ENCODE peak calls at places on chromosomes 1 and 21, in four cellular contexts. D is T-helper 2 cell, U is lung microvascular endothelial cell, T is fibroblast of mammary gland. I is an unnamed sample.
A peak's percentile ranks its signal among the peaks of the same experiment; 100 is the strongest.

GRCh38 chr1:104018922-104019674 is 269.4 kb downstream of the AMY1C start:
- DNase-seq in D (no peak), U (no peak), T (no peak), I (no peak)

GRCh38 chr1:9294910-9295636 is 2.4 kb downstream of the SPSB1 start:
- DNase-seq in D (peak; percentile 80), U (peak; percentile 75), T (peak; percentile 79), I (peak; percentile 51)

GRCh38 chr21:29775462-29775861 is 164.3 kb downstream of the GRIK1 start:
- DNase-seq in D (no peak), U (no peak), T (no peak), I (no peak)

GRCh38 chr1:19582318-19582717 is 61.8 kb upstream of the NBL1 start:
- DNase-seq in D (peak; percentile 59), U (peak; percentile 49), T (peak; percentile 37), I (peak; percentile 75)

GRCh38 chr1:182658055-182658454 is 26.3 kb downstream of the RGS8 start:
- DNase-seq in D (no peak), U (no peak), T (no peak), I (no peak)

GRCh38 chr1:226704169-226704921 is 34.7 kb downstream of the ITPKB start:
- DNase-seq in D (no peak), U (no peak), T (no peak), I (no peak)

GRCh38 chr1:163090321-163090945 is 21.3 kb downstream of the RGS4 start:
- DNase-seq in D (no peak), U (peak; percentile 65), T (peak; percentile 87), I (peak; percentile 40)

GRCh38 chr21:44900559-44901251 is 20.0 kb downstream of the ITGB2 start:
- DNase-seq in D (no peak), U (no peak), T (no peak), I (no peak)

GRCh38 chr1:203557390-203557789 is 63.4 kb downstream of the OPTC start:
- DNase-seq in D (no peak), U (no peak), T (peak; percentile 87), I (no peak)

GRCh38 chr1:166235728-166236127 is 68.9 kb upstream of the FAM78B start:
- DNase-seq in D (no peak), U (no peak), T (no peak), I (no peak)

GRCh38 chr1:100322436-100323211 is 29.7 kb upstream of the CDC14A start:
- DNase-seq in D (no peak), U (no peak), T (peak; percentile 66), I (no peak)

GRCh38 chr1:20361805-20362381 is 71.2 kb downstream of the VWA5B1 start:
- DNase-seq in D (no peak), U (peak; percentile 33), T (peak; percentile 69), I (peak; percentile 61)

GRCh38 chr1:234409328-234409727 is 36.1 kb downstream of the COA6 start:
- DNase-seq in D (peak; percentile 90), U (no peak), T (no peak), I (no peak)

GRCh38 chr1:118151312-118151937 is 33.6 kb downstream of the SPAG17 start:
- DNase-seq in D (peak; percentile 31), U (peak; percentile 64), T (peak; percentile 71), I (peak; percentile 73)

GRCh38 chr1:41535236-41535720 is 50.8 kb upstream of the EDN2 start:
- DNase-seq in D (no peak), U (no peak), T (no peak), I (no peak)

GRCh38 chr1:150622219-150622975 is 7.0 kb downstream of the ENSA start:
- DNase-seq in D (peak; percentile 42), U (peak; percentile 58), T (peak; percentile 64), I (peak; percentile 59)

GRCh38 chr1:232142403-232143314 is 487.3 kb downstream of the SIPA1L2 start:
- DNase-seq in D (no peak), U (peak; percentile 73), T (peak; percentile 77), I (peak; percentile 60)

GRCh38 chr1:44283524-44284173 is 70.4 kb downstream of the DMAP1 start:
- DNase-seq in D (no peak), U (no peak), T (peak; percentile 8), I (no peak)

GRCh38 chr1:223842784-223843183 is 3.0 kb downstream of the TP53BP2 start:
- DNase-seq in D (no peak), U (no peak), T (no peak), I (no peak)

GRCh38 chr1:119914071-119914470 is 17.8 kb upstream of the ADAM30 start:
- DNase-seq in D (no peak), U (no peak), T (no peak), I (no peak)

GRCh38 chr1:174445817-174446216 is 1.9 kb upstream of the GPR52 start:
- DNase-seq in D (no peak), U (no peak), T (no peak), I (no peak)

GRCh38 chr1:4379451-4380175 is 274.8 kb upstream of the AJAP1 start:
- DNase-seq in D (peak; percentile 80), U (no peak), T (no peak), I (no peak)

GRCh38 chr1:76867342-76868130 is at the start of gene ST6GALNAC5:
- DNase-seq in D (no peak), U (no peak), T (peak; percentile 13), I (peak; percentile 16)

GRCh38 chr1:8040586-8040985 is 14.5 kb upstream of the ERRFI1 start:
- DNase-seq in D (no peak), U (peak; percentile 98), T (peak; percentile 100), I (peak; percentile 98)

GRCh38 chr1:33007190-33008050 is 29.3 kb downstream of the AK2 start:
- DNase-seq in D (peak; percentile 57), U (peak; percentile 89), T (peak; percentile 95), I (peak; percentile 89)

GRCh38 chr1:156706647-156707008 is 1.2 kb upstream of the CRABP2 start:
- DNase-seq in D (no peak), U (no peak), T (peak; percentile 83), I (no peak)

GRCh38 chr1:160261526-160261877 is 847 bp downstream of the DCAF8 start:
- DNase-seq in D (peak; percentile 88), U (peak; percentile 88), T (peak; percentile 85), I (peak; percentile 77)

GRCh38 chr1:228000416-228000815 is 6.4 kb upstream of the WNT3A start:
- DNase-seq in D (no peak), U (no peak), T (no peak), I (no peak)

GRCh38 chr1:192732787-192733186 is 76.1 kb upstream of the RGS2 start:
- DNase-seq in D (peak; percentile 40), U (no peak), T (peak; percentile 16), I (no peak)

GRCh38 chr21:31260790-31261189 is 83.3 kb downstream of the TIAM1 start:
- DNase-seq in D (no peak), U (peak; percentile 32), T (peak; percentile 52), I (no peak)

GRCh38 chr1:231240883-231241735 is at the start of gene GNPAT:
- DNase-seq in D (peak; percentile 91), U (peak; percentile 86), T (peak; percentile 77), I (peak; percentile 89)

GRCh38 chr1:114097109-114097508 is 56.6 kb downstream of the SYT6 start:
- DNase-seq in D (no peak), U (no peak), T (peak; percentile 13), I (no peak)

GRCh38 chr1:167800241-167800640 is 78.5 kb downstream of the MPZL1 start:
- DNase-seq in D (no peak), U (no peak), T (peak; percentile 28), I (no peak)

GRCh38 chr1:117015701-117016100 is 14.1 kb downstream of the CD101 start:
- DNase-seq in D (no peak), U (no peak), T (no peak), I (no peak)

GRCh38 chr1:62621907-62622306 is 24.6 kb downstream of the ANGPTL3 start:
- DNase-seq in D (peak; percentile 89), U (peak; percentile 74), T (peak; percentile 97), I (peak; percentile 15)

GRCh38 chr21:43994646-43995045 is 17.5 kb upstream of the TRAPPC10 start:
- DNase-seq in D (no peak), U (no peak), T (no peak), I (no peak)

GRCh38 chr1:192846950-192847349 is 38.1 kb downstream of the RGS2 start:
- DNase-seq in D (no peak), U (no peak), T (peak; percentile 46), I (no peak)

I was measured in dermis blood vessel endothelial cell.